ENCODE peak calls at places on chromosomes 12 and 14, in four cellular contexts. One of them, this sample, is unnamed.

GRCh38 chr12:121325922-121326396 is 26.3 kb downstream of the ANAPC5 start:
- DNase-seq in CD8-positive, alpha-beta T cell: no peak
- DNase-seq in H9: no peak
- DNase-seq in naive thymus-derived CD4-positive, alpha-beta T cell: no peak
- DNase-seq in this sample: no peak

GRCh38 chr12:19066471-19067001 is 63.0 kb upstream of the PLEKHA5 start:
- DNase-seq in H9: no peak
- DNase-seq in CD8-positive, alpha-beta T cell: no peak
- DNase-seq in naive thymus-derived CD4-positive, alpha-beta T cell: no peak
- DNase-seq in this sample: no peak

GRCh38 chr14:99515301-99516155 is 34.3 kb downstream of the CCNK start:
- DNase-seq in H9: peak
- DNase-seq in CD8-positive, alpha-beta T cell: no peak
- DNase-seq in naive thymus-derived CD4-positive, alpha-beta T cell: no peak
- DNase-seq in this sample: no peak

GRCh38 chr14:100121643-100122480 is 37.6 kb downstream of the DEGS2 start:
- DNase-seq in H9: no peak
- DNase-seq in CD8-positive, alpha-beta T cell: no peak
- DNase-seq in naive thymus-derived CD4-positive, alpha-beta T cell: no peak
- DNase-seq in this sample: no peak

GRCh38 chr12:91194500-91194899 is 11.9 kb upstream of the DCN start:
- DNase-seq in H9: no peak
- DNase-seq in CD8-positive, alpha-beta T cell: no peak
- DNase-seq in naive thymus-derived CD4-positive, alpha-beta T cell: no peak
- DNase-seq in this sample: no peak

GRCh38 chr14:20714593-20715250 is 26.2 kb downstream of the ANG start:
- DNase-seq in H9: no peak
- DNase-seq in CD8-positive, alpha-beta T cell: no peak
- DNase-seq in naive thymus-derived CD4-positive, alpha-beta T cell: no peak
- DNase-seq in this sample: no peak

GRCh38 chr12:122081108-122081696 is 2.6 kb downstream of the MLXIP start:
- DNase-seq in H9: no peak
- DNase-seq in naive thymus-derived CD4-positive, alpha-beta T cell: no peak
- DNase-seq in CD8-positive, alpha-beta T cell: no peak
- DNase-seq in this sample: no peak

GRCh38 chr14:53533384-53533975 is 380.4 kb upstream of the DDHD1 start:
- DNase-seq in H9: no peak
- DNase-seq in naive thymus-derived CD4-positive, alpha-beta T cell: no peak
- DNase-seq in CD8-positive, alpha-beta T cell: no peak
- DNase-seq in this sample: no peak

GRCh38 chr14:104537613-104537988 is 42.0 kb upstream of the C14orf180 start:
- DNase-seq in CD8-positive, alpha-beta T cell: no peak
- DNase-seq in H9: no peak
- DNase-seq in naive thymus-derived CD4-positive, alpha-beta T cell: no peak
- DNase-seq in this sample: no peak

GRCh38 chr14:20934148-20934762 is 21.0 kb upstream of the RNASE2 start:
- DNase-seq in naive thymus-derived CD4-positive, alpha-beta T cell: peak
- DNase-seq in H9: peak
- DNase-seq in CD8-positive, alpha-beta T cell: no peak
- DNase-seq in this sample: peak

GRCh38 chr14:39275395-39275794 is 41.7 kb downstream of the MIA2 start:
- DNase-seq in CD8-positive, alpha-beta T cell: no peak
- DNase-seq in naive thymus-derived CD4-positive, alpha-beta T cell: no peak
- DNase-seq in H9: no peak
- DNase-seq in this sample: no peak

GRCh38 chr12:24719293-24719721 is 229.6 kb downstream of the BCAT1 start:
- DNase-seq in CD8-positive, alpha-beta T cell: peak
- DNase-seq in H9: no peak
- DNase-seq in naive thymus-derived CD4-positive, alpha-beta T cell: no peak
- DNase-seq in this sample: no peak

GRCh38 chr12:96255077-96255476 is 60.9 kb downstream of the ELK3 start:
- DNase-seq in CD8-positive, alpha-beta T cell: no peak
- DNase-seq in H9: no peak
- DNase-seq in naive thymus-derived CD4-positive, alpha-beta T cell: no peak
- DNase-seq in this sample: no peak

GRCh38 chr14:61149896-61150295 is 131.2 kb downstream of the TMEM30B start:
- DNase-seq in CD8-positive, alpha-beta T cell: no peak
- DNase-seq in H9: no peak
- DNase-seq in naive thymus-derived CD4-positive, alpha-beta T cell: no peak
- DNase-seq in this sample: no peak

GRCh38 chr14:105860615-105861580 is 334.5 kb downstream of the TMEM121 start:
- DNase-seq in naive thymus-derived CD4-positive, alpha-beta T cell: no peak
- DNase-seq in H9: no peak
- DNase-seq in CD8-positive, alpha-beta T cell: no peak
- DNase-seq in this sample: peak

GRCh38 chr12:41511247-41511646 is 323.1 kb downstream of the PDZRN4 start:
- DNase-seq in CD8-positive, alpha-beta T cell: no peak
- DNase-seq in naive thymus-derived CD4-positive, alpha-beta T cell: no peak
- DNase-seq in H9: no peak
- DNase-seq in this sample: no peak

GRCh38 chr12:108823804-108824203 is 33.6 kb downstream of the SSH1 start:
- DNase-seq in H9: no peak
- DNase-seq in naive thymus-derived CD4-positive, alpha-beta T cell: no peak
- DNase-seq in CD8-positive, alpha-beta T cell: no peak
- DNase-seq in this sample: no peak

GRCh38 chr12:103470664-103471063 is 25.1 kb downstream of the C12orf42 start:
- DNase-seq in CD8-positive, alpha-beta T cell: no peak
- DNase-seq in H9: no peak
- DNase-seq in naive thymus-derived CD4-positive, alpha-beta T cell: no peak
- DNase-seq in this sample: no peak

GRCh38 chr14:58060077-58060476 is 91.9 kb downstream of the ARMH4 start:
- DNase-seq in H9: no peak
- DNase-seq in CD8-positive, alpha-beta T cell: no peak
- DNase-seq in naive thymus-derived CD4-positive, alpha-beta T cell: no peak
- DNase-seq in this sample: no peak

GRCh38 chr14:31930493-31931225 is 146.4 kb upstream of the ARHGAP5 start:
- DNase-seq in H9: no peak
- DNase-seq in naive thymus-derived CD4-positive, alpha-beta T cell: no peak
- DNase-seq in CD8-positive, alpha-beta T cell: no peak
- DNase-seq in this sample: no peak

GRCh38 chr12:337039-337438 is 52.1 kb downstream of the KDM5A start:
- DNase-seq in naive thymus-derived CD4-positive, alpha-beta T cell: no peak
- DNase-seq in H9: no peak
- DNase-seq in CD8-positive, alpha-beta T cell: no peak
- DNase-seq in this sample: no peak

GRCh38 chr14:37246427-37246829 is 48.7 kb downstream of the MIPOL1 start:
- DNase-seq in H9: no peak
- DNase-seq in CD8-positive, alpha-beta T cell: no peak
- DNase-seq in naive thymus-derived CD4-positive, alpha-beta T cell: peak
- DNase-seq in this sample: peak

GRCh38 chr12:115088328-115088994 is 404.5 kb upstream of the TBX3 start:
- DNase-seq in CD8-positive, alpha-beta T cell: no peak
- DNase-seq in H9: no peak
- DNase-seq in naive thymus-derived CD4-positive, alpha-beta T cell: no peak
- DNase-seq in this sample: no peak

GRCh38 chr12:132514838-132515237 is 24.9 kb downstream of the FBRSL1 start:
- DNase-seq in CD8-positive, alpha-beta T cell: no peak
- DNase-seq in H9: no peak
- DNase-seq in naive thymus-derived CD4-positive, alpha-beta T cell: no peak
- DNase-seq in this sample: no peak

GRCh38 chr12:70686907-70687306 is 49.7 kb upstream of the PTPRB start:
- DNase-seq in naive thymus-derived CD4-positive, alpha-beta T cell: no peak
- DNase-seq in CD8-positive, alpha-beta T cell: no peak
- DNase-seq in H9: no peak
- DNase-seq in this sample: no peak

GRCh38 chr12:70695361-70696023 is 58.3 kb upstream of the PTPRB start:
- DNase-seq in H9: no peak
- DNase-seq in naive thymus-derived CD4-positive, alpha-beta T cell: no peak
- DNase-seq in CD8-positive, alpha-beta T cell: no peak
- DNase-seq in this sample: no peak

GRCh38 chr12:70686299-70686698 is 49.1 kb upstream of the PTPRB start:
- DNase-seq in H9: no peak
- DNase-seq in CD8-positive, alpha-beta T cell: no peak
- DNase-seq in naive thymus-derived CD4-positive, alpha-beta T cell: no peak
- DNase-seq in this sample: no peak

GRCh38 chr12:70692681-70693288 is 55.6 kb upstream of the PTPRB start:
- DNase-seq in CD8-positive, alpha-beta T cell: no peak
- DNase-seq in H9: no peak
- DNase-seq in naive thymus-derived CD4-positive, alpha-beta T cell: no peak
- DNase-seq in this sample: no peak

DNA sequence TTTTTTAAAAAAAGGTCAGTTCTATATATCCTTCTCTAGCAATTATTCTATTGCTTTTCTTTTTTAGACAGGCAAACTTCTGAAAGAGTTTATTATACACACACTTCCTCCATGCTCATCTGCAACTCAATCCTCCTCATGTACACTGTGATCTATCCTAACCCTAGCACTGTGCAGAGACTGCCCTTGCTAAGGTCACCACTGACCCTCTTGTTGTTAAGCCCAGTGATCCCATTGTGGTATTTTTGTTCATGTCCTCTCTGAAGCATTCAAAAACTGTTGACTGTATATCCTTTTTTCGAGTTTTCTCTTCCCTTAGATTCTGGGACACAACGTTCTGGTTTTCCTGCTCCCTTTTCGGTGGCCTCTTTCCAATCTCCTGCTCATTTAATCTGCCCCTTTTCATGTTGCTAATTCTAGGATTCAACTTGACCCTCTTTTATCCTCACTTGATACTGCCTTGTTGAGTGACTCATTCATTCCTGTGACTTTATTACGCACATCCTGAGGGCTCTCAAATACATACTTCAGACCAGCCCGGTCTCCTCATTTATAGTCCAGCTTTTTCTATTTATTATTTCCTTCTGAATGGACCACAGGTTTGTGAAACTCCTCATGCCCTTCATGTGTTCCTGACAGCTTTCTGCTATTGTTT is 53.9 kb upstream of the PTPRB start:
- DNase-seq in CD8-positive, alpha-beta T cell: no peak
- DNase-seq in H9: no peak
- DNase-seq in naive thymus-derived CD4-positive, alpha-beta T cell: no peak
- DNase-seq in this sample: no peak
- H3K27ac ChIP-seq in CD8-positive, alpha-beta T cell: no peak
- H3K27ac ChIP-seq in H9: no peak
- H3K27ac ChIP-seq in naive thymus-derived CD4-positive, alpha-beta T cell: no peak
- H3K27ac ChIP-seq in this sample: no peak

GRCh38 chr14:90446405-90446804 is 49.6 kb downstream of the CALM1 start:
- DNase-seq in naive thymus-derived CD4-positive, alpha-beta T cell: no peak
- DNase-seq in H9: no peak
- DNase-seq in CD8-positive, alpha-beta T cell: no peak
- DNase-seq in this sample: no peak

GRCh38 chr14:90443161-90444076 is 46.6 kb downstream of the CALM1 start:
- DNase-seq in naive thymus-derived CD4-positive, alpha-beta T cell: no peak
- DNase-seq in CD8-positive, alpha-beta T cell: no peak
- DNase-seq in H9: no peak
- DNase-seq in this sample: no peak

GRCh38 chr14:90445011-90445410 is 48.2 kb downstream of the CALM1 start:
- DNase-seq in CD8-positive, alpha-beta T cell: no peak
- DNase-seq in H9: peak
- DNase-seq in naive thymus-derived CD4-positive, alpha-beta T cell: no peak
- DNase-seq in this sample: no peak

GRCh38 chr14:90440592-90440991 is 43.8 kb downstream of the CALM1 start:
- DNase-seq in naive thymus-derived CD4-positive, alpha-beta T cell: no peak
- DNase-seq in CD8-positive, alpha-beta T cell: no peak
- DNase-seq in H9: no peak
- DNase-seq in this sample: no peak

GRCh38 chr14:90444077-90444696 is 47.4 kb downstream of the CALM1 start:
- DNase-seq in naive thymus-derived CD4-positive, alpha-beta T cell: no peak
- DNase-seq in CD8-positive, alpha-beta T cell: no peak
- DNase-seq in H9: no peak
- DNase-seq in this sample: no peak
- H3K27ac ChIP-seq in naive thymus-derived CD4-positive, alpha-beta T cell: no peak
- H3K27ac ChIP-seq in CD8-positive, alpha-beta T cell: no peak
- H3K27ac ChIP-seq in H9: no peak
- H3K27ac ChIP-seq in this sample: no peak

DNA sequence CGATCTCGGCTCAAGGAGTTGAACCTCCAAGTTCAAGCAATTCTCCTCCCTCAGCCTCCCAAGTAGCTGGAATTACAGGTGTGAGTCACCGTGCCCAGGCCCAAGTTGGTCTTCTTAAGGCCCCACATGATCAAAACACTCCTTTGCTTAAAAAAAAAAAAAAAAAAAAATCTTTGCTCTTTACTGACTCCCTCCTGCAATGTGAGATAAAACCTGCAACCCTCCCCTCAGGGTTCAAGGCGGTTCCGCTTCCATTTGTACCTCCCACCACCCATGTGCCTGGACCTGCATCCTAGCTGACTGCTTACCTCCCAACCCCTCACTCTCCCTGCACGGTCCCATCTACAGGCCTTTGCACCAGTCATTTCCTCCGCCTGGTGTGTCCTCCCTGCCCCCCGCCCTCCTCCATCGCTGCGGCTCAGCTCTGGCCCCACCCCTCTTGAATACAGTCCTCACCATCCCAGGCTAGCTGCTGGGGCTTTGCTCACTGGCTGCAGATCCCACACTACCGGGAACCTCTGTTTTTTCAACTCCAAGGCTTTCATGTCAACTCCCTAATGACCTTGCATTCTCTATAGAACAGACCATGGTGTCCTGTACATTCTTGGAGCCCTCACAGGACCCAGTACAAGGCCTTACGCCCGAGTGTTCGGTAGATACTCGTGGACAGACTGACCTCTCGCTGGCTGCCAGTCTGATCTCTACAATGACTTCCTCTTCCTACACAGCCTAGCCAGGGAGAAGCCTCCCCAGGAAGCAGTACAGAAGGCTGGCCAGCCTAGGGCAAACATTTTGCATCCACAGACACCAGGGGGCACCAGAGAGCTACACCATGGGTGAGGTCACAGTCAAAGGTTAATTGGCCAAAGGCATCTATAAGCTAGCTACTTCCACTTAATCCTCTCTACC is 14.2 kb upstream of the PNMA1 start:
- DNase-seq in H9: peak
- DNase-seq in CD8-positive, alpha-beta T cell: peak
- DNase-seq in naive thymus-derived CD4-positive, alpha-beta T cell: peak
- DNase-seq in this sample: peak
- H3K27ac ChIP-seq in H9: no peak
- H3K27ac ChIP-seq in CD8-positive, alpha-beta T cell: no peak
- H3K27ac ChIP-seq in naive thymus-derived CD4-positive, alpha-beta T cell: no peak
- H3K27ac ChIP-seq in this sample: peak

GRCh38 chr14:94373708-94374107 is 14.7 kb downstream of the SERPINA1 start:
- DNase-seq in CD8-positive, alpha-beta T cell: no peak
- DNase-seq in H9: no peak
- DNase-seq in naive thymus-derived CD4-positive, alpha-beta T cell: no peak
- DNase-seq in this sample: no peak
- H3K27ac ChIP-seq in CD8-positive, alpha-beta T cell: no peak
- H3K27ac ChIP-seq in H9: no peak
- H3K27ac ChIP-seq in naive thymus-derived CD4-positive, alpha-beta T cell: no peak
- H3K27ac ChIP-seq in this sample: no peak

GRCh38 chr14:55126932-55127490 is 2.0 kb upstream of the LGALS3 start:
- DNase-seq in naive thymus-derived CD4-positive, alpha-beta T cell: no peak
- DNase-seq in CD8-positive, alpha-beta T cell: no peak
- DNase-seq in H9: no peak
- DNase-seq in this sample: no peak
- H3K27ac ChIP-seq in naive thymus-derived CD4-positive, alpha-beta T cell: no peak
- H3K27ac ChIP-seq in CD8-positive, alpha-beta T cell: no peak
- H3K27ac ChIP-seq in H9: no peak
- H3K27ac ChIP-seq in this sample: no peak

DNA sequence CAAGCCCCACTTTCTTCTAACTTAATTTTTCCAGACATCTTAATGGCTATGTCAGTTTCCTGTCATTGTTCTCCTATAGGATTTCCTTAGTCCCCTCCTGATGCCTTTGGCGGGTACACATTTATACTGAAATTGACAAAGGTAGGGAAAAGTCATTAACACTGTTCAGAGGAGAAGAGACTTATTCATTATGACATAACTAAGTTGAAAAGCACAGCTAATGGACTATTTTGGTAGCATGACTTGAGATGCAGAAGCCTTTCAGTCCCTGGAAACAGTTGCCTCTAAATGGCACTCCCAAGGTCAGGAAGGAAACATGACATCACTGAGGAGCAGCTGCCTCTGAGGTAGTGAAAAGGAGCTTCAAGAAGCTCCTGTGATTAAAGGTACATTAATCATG is 317.5 kb upstream of the KITLG start:
- DNase-seq in naive thymus-derived CD4-positive, alpha-beta T cell: no peak
- DNase-seq in H9: no peak
- DNase-seq in CD8-positive, alpha-beta T cell: no peak
- DNase-seq in this sample: no peak
- H3K27ac ChIP-seq in naive thymus-derived CD4-positive, alpha-beta T cell: no peak
- H3K27ac ChIP-seq in H9: no peak
- H3K27ac ChIP-seq in CD8-positive, alpha-beta T cell: no peak
- H3K27ac ChIP-seq in this sample: no peak

This sample was measured in CD4-positive, CD25-positive, alpha-beta regulatory T cell.